ENCODE peak calls at places on chromosomes 5 and 9, in eight cellular contexts. B is CD4-positive, alpha-beta memory T cell; W is breast epithelium; C is cardiac muscle cell; V is IMR-90; S is GM23248; T is esophagus muscularis mucosa; K is effector memory CD4-positive, alpha-beta T cell. P is an unnamed sample.
A peak's percentile ranks its signal among the peaks of the same experiment; 100 is the strongest.

GRCh38 chr5:92885950-92886349 is 695.1 kb downstream of the NR2F1-AS1 start:
- DNase-seq in W (no peak), B (no peak), K (no peak), T (no peak), C (peak; percentile 46), S (no peak), V (no peak), P (no peak)

GRCh38 chr5:77645158-77645994 is 6.9 kb upstream of the OTP start:
- DNase-seq in S (peak; percentile 52), V (no peak), C (peak; percentile 82), T (no peak), B (no peak), W (no peak), K (no peak), P (peak; percentile 69)

GRCh38 chr5:109485030-109485429 is 75.3 kb upstream of the PJA2 start:
- DNase-seq in W (peak; percentile 45), C (peak; percentile 58), K (no peak), B (no peak), S (peak; percentile 11), T (no peak), V (no peak), P (no peak)

GRCh38 chr9:111937781-111938426 is 41.3 kb downstream of the UGCG start:
- DNase-seq in B (peak; percentile 79), T (no peak), W (no peak), K (peak; percentile 41), V (peak; percentile 83), S (peak; percentile 63), C (no peak), P (peak; percentile 52)

GRCh38 chr5:106759581-106759980 is 911.2 kb downstream of the EFNA5 start:
- DNase-seq in B (no peak), S (no peak), V (peak; percentile 25), T (no peak), K (no peak), C (no peak), W (no peak), P (no peak)

GRCh38 chr5:41903382-41903891 is 707 bp upstream of the RIMOC1 start:
- DNase-seq in T (no peak), W (no peak), B (no peak), K (no peak), S (no peak), V (no peak), C (no peak), P (no peak)

GRCh38 chr9:86730165-86730928 is 217.0 kb downstream of the GAS1 start:
- DNase-seq in T (no peak), S (peak; percentile 35), C (no peak), B (no peak), V (peak; percentile 39), W (no peak), K (no peak), P (no peak)

GRCh38 chr5:95327211-95327610 is 42.3 kb upstream of the MCTP1 start:
- DNase-seq in W (no peak), S (no peak), C (no peak), T (no peak), B (no peak), V (no peak), K (no peak), P (no peak)

GRCh38 chr5:122130152-122130551 is 806 bp downstream of the ZNF474 start:
- DNase-seq in S (no peak), K (no peak), T (no peak), C (no peak), W (no peak), B (no peak), V (no peak), P (no peak)

GRCh38 chr5:79227484-79227995 is 8.4 kb upstream of the JMY start:
- DNase-seq in K (no peak), B (no peak), S (no peak), W (no peak), C (no peak), V (no peak), T (no peak), P (no peak)

GRCh38 chr5:74919487-74919886 is 53.3 kb upstream of the FAM169A start:
- DNase-seq in W (no peak), C (peak; percentile 48), K (no peak), B (no peak), S (peak; percentile 73), T (peak; percentile 81), V (peak; percentile 70), P (no peak)

GRCh38 chr9:86135374-86135773 is 36.0 kb upstream of the GOLM1 start:
- DNase-seq in C (no peak), B (no peak), V (no peak), S (no peak), T (no peak), K (no peak), W (no peak), P (no peak)

GRCh38 chr5:56060276-56061110 is 65.7 kb upstream of the IL6ST start:
- DNase-seq in V (no peak), C (no peak), B (peak; percentile 59), W (no peak), S (no peak), K (no peak), T (no peak), P (no peak)

GRCh38 chr9:135797507-135798302 is 95.7 kb downstream of the KCNT1 start:
- DNase-seq in S (peak; percentile 75), C (peak; percentile 58), K (no peak), T (no peak), B (no peak), W (no peak), V (peak; percentile 31), P (no peak)

GRCh38 chr5:1503301-1504243 is 20.2 kb downstream of the LPCAT1 start:
- DNase-seq in V (peak; percentile 28), S (peak; percentile 20), C (no peak), T (no peak), B (no peak), K (no peak), W (no peak), P (peak; percentile 69)

GRCh38 chr9:124010303-124010664 is 1.3 kb upstream of the LHX2 start:
- DNase-seq in T (no peak), W (no peak), K (no peak), S (no peak), B (no peak), V (no peak), C (no peak), P (no peak)
- H3K27me3 ChIP-seq in T (peaks cover 17% of the 10 kb centered on the region), W (peaks cover 100% of the 10 kb centered on the region), K (peaks cover 83% of the 10 kb centered on the region), S (peaks cover 73% of the 10 kb centered on the region), B (peaks cover 59% of the 10 kb centered on the region), V (peaks cover 97% of the 10 kb centered on the region), C (peaks cover 100% of the 10 kb centered on the region), P (no peaks in the 10 kb centered on the region)

GRCh38 chr9:36571333-36571732 is 1.4 kb upstream of the MELK start:
- DNase-seq in S (no peak), K (no peak), T (no peak), W (no peak), B (no peak), V (no peak), C (no peak), P (no peak)

GRCh38 chr9:36572515-36573418 is at the start of gene MELK:
- DNase-seq in T (peak; percentile 93), S (peak; percentile 91), K (peak; percentile 72), W (peak; percentile 35), V (peak; percentile 61), B (peak; percentile 76), C (peak; percentile 90), P (peak; percentile 91)

GRCh38 chr9:36566813-36567217 is 5.9 kb upstream of the MELK start:
- DNase-seq in T (no peak), K (no peak), B (no peak), W (peak; percentile 59), S (peak; percentile 91), V (peak; percentile 25), C (no peak), P (no peak)
- H3K36me3 ChIP-seq in T (no peaks in the 10 kb centered on the region), K (no peaks in the 10 kb centered on the region), B (no peaks in the 10 kb centered on the region), W (no peaks in the 10 kb centered on the region), S (no peaks in the 10 kb centered on the region), V (no peaks in the 10 kb centered on the region), C (no peaks in the 10 kb centered on the region), P (no peaks in the 10 kb centered on the region)

DNA sequence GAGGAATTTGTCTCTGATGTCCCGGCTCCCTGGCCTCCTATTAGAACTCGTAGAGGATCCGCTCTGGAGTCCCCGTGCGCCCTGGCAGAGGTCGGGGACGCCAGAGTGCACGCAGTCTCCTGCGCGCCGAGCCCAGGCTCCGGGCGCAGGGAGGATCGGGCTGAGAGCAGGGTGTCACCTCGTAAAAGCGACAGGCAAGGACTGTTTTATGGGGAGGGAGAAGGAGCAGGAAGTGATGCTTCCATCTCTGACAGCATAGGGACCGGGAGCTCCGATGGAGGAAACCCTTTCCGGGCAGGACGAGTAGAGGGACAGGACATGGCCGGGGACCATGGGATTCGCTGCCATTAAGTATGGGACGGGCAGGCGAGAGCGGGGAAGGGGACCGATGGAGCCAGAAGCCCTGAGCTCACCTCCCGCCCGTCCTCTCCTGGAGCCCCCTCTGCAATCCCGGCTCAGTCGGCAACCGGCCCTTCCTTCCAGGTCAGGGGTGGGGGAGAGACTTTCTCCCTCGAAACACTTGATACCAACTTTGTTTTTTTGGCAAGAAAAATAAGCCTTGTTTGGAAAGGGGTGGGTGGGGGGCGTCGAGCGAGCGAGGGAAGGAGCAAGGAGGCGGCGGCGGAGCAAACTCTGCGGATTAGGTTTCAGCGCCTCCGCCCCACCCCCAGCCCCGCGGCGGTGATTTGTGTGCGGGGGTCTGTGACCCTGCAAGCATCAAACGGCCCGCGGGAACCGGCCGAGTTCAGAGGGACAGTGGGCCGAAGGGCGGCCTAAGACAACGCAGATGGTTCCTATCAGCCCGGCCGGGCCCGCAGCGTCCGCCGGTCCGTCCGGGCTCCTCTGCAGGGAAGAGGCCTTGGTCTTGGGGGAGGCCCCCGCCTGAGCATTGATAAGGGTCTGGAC is 12.6 kb downstream of the LMX1B start:
- DNase-seq in W (no peak), S (no peak), T (no peak), B (no peak), K (no peak), C (no peak), V (no peak), P (no peak)
- H3K27me3 ChIP-seq in W (peaks cover 38% of the 10 kb centered on the region), S (peaks cover 43% of the 10 kb centered on the region), T (peaks cover 6% of the 10 kb centered on the region), B (peaks cover 42% of the 10 kb centered on the region), K (peaks cover 84% of the 10 kb centered on the region), C (peaks cover 100% of the 10 kb centered on the region), V (peaks cover 91% of the 10 kb centered on the region), P (peaks cover 9% of the 10 kb centered on the region)

DNA sequence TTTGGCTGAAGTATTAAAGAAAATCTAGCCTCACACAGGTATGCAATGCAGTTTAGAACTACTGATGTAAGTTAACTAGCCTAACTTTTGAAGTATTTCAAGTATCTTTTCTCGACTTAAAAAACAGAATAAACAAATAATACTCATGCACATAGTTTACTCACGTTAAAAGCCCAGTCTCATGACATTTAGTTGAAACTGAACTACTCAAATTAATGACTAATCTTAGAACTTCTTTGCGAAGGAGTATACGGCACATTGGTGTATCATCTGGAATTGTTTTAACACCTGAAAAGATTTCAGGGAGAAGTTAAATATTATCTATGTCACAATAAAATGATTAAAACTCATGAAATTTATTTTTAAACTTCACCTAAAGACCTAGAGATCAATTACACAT is 98.5 kb downstream of the OSMR start:
- DNase-seq in S (no peak), B (no peak), K (no peak), W (no peak), V (no peak), C (no peak), T (no peak), P (no peak)
- H3K36me3 ChIP-seq in S (peaks cover 47% of the 10 kb centered on the region), B (peaks cover 56% of the 10 kb centered on the region), K (peaks cover 81% of the 10 kb centered on the region), W (peaks cover 48% of the 10 kb centered on the region), V (peaks cover 24% of the 10 kb centered on the region), C (peaks cover 60% of the 10 kb centered on the region), T (peaks cover 81% of the 10 kb centered on the region), P (peaks cover 2% of the 10 kb centered on the region)